ENCODE peak calls at places on chromosome 6, in ten cellular contexts. A is left colon, O is GM10248, E is EL, I is fibroblast of the aortic adventitia, F is Right ventricle myocardium superior, M is fibroblast of gingiva, C is iris pigment epithelial cell, V is LHCN-M2, B is brain microvascular endothelial cell. J is an unnamed sample.

GRCh38 chr6:1596088-1596852 is 13.4 kb upstream of the FOXC1 start:
- DNase-seq in F (no peak), A (no peak), I (peak), E (peak), M (no peak), B (no peak), O (peak), C (no peak), V (peak), J (peak)

GRCh38 chr6:133815313-133815712 is 73.6 kb upstream of the TCF21 start:
- DNase-seq in V (no peak), O (no peak), C (no peak), A (no peak), F (no peak), I (no peak), E (no peak), M (no peak), B (no peak), J (no peak)

GRCh38 chr6:154537486-154537885 is 27.0 kb upstream of the CNKSR3 start:
- DNase-seq in C (no peak), F (no peak), E (no peak), B (no peak), O (no peak), I (no peak), M (no peak), A (peak), V (no peak), J (no peak)

GRCh38 chr6:19454296-19454998 is 382.7 kb upstream of the ID4 start:
- DNase-seq in O (no peak), F (no peak), I (no peak), M (no peak), A (no peak), C (no peak), E (no peak), B (no peak), V (no peak), J (no peak)

GRCh38 chr6:38110407-38111025 is 291.0 kb downstream of the ZFAND3 start:
- DNase-seq in B (no peak), A (no peak), O (no peak), E (no peak), I (no peak), M (no peak), F (peak), V (peak), C (no peak), J (no peak)

GRCh38 chr6:38871745-38872568 is 156.8 kb downstream of the DNAH8 start:
- DNase-seq in A (no peak), E (peak), V (peak), B (peak), O (peak), C (peak), M (peak), F (no peak), I (peak), J (peak)

GRCh38 chr6:43009124-43009523 is 4.6 kb downstream of the MEA1 start:
- DNase-seq in E (peak), F (peak), B (peak), I (peak), A (no peak), V (no peak), O (peak), C (peak), M (no peak), J (peak)

GRCh38 chr6:33078442-33078841 is 2.7 kb downstream of the HLA-DPB1 start:
- DNase-seq in B (no peak), E (no peak), C (no peak), I (no peak), M (no peak), V (no peak), A (no peak), F (no peak), O (no peak), J (no peak)

GRCh38 chr6:88119769-88120168 is 46.4 kb downstream of the CNR1 start:
- DNase-seq in C (no peak), A (no peak), F (no peak), V (no peak), B (no peak), O (no peak), M (no peak), E (no peak), I (no peak), J (no peak)

GRCh38 chr6:129186988-129187387 is 304.1 kb downstream of the LAMA2 start:
- DNase-seq in M (peak), E (peak), F (no peak), A (no peak), C (peak), I (peak), O (no peak), V (peak), B (peak), J (peak)

GRCh38 chr6:153084393-153084792 is 46.7 kb downstream of the RGS17 start:
- DNase-seq in O (no peak), B (no peak), A (no peak), F (no peak), V (peak), E (peak), M (peak), I (peak), C (peak), J (peak)

GRCh38 chr6:106510090-106510970 is 119.0 kb downstream of the RTN4IP1 start:
- DNase-seq in B (no peak), A (peak), F (peak), E (peak), I (peak), C (peak), V (peak), M (no peak), O (peak), J (peak)